ENCODE peak calls at places on chromosome 14, in five cellular contexts. Z is IMR-90, W is K562, B is GM12878, Y is SK-N-SH. G is an unnamed sample.

GRCh38 chr14:70061108-70061507 is 127.6 kb downstream of the SLC8A3 start:
- DNase-seq in Z (no peak), W (no peak), B (no peak), Y (no peak), G (no peak)

GRCh38 chr14:50092006-50092555 is 24.3 kb downstream of the VCPKMT start:
- DNase-seq in Z (no peak), W (peak), B (no peak), Y (no peak), G (no peak)

GRCh38 chr14:36684946-36685345 is 23.3 kb downstream of the PAX9 start:
- DNase-seq in Z (no peak), W (no peak), B (no peak), Y (no peak), G (no peak)

GRCh38 chr14:105162374-105162979 is 6.1 kb downstream of the JAG2 start:
- DNase-seq in Z (no peak), W (no peak), B (no peak), Y (no peak), G (no peak)

GRCh38 chr14:26163761-26164160 is 434.1 kb downstream of the NOVA1 start:
- DNase-seq in Z (peak), W (no peak), B (no peak), Y (no peak), G (no peak)

GRCh38 chr14:61662437-61663311 is 32.6 kb upstream of the HIF1A start:
- DNase-seq in Z (peak), W (peak), B (peak), Y (peak), G (peak)

GRCh38 chr14:80100681-80101080 is 110.6 kb downstream of the DIO2 start:
- DNase-seq in Z (no peak), W (no peak), B (no peak), Y (no peak), G (no peak)

GRCh38 chr14:64795921-64796320 is 83.8 kb downstream of the SPTB start:
- DNase-seq in Z (no peak), W (no peak), B (no peak), Y (peak), G (no peak)

GRCh38 chr14:76810953-76811400 is 1.7 kb downstream of the ANGEL1 start:
- DNase-seq in Z (peak), W (peak), B (no peak), Y (peak), G (peak)

GRCh38 chr14:37848985-37849605 is 253.7 kb downstream of the TTC6 start:
- DNase-seq in Z (no peak), W (no peak), B (no peak), Y (no peak), G (no peak)

GRCh38 chr14:23816371-23816770 is 137.2 kb upstream of the DHRS4 start:
- DNase-seq in Z (no peak), W (no peak), B (no peak), Y (no peak), G (no peak)

GRCh38 chr14:22545842-22546721 is 42.9 kb downstream of the DAD1 start:
- DNase-seq in Z (peak), W (no peak), B (no peak), Y (no peak), G (no peak)

GRCh38 chr14:49992901-49993335 is 100.0 kb downstream of the ARF6 start:
- DNase-seq in Z (peak), W (no peak), B (peak), Y (no peak), G (no peak)

GRCh38 chr14:75401356-75401755 is 26.5 kb upstream of the JDP2 start:
- DNase-seq in Z (peak), W (no peak), B (no peak), Y (no peak), G (no peak)

GRCh38 chr14:99270491-99271287 is 1.3 kb downstream of the BCL11B start:
- DNase-seq in Z (no peak), W (no peak), B (no peak), Y (peak), G (no peak)

GRCh38 chr14:64733321-64733720 is 29.1 kb downstream of the PLEKHG3 start:
- DNase-seq in Z (no peak), W (no peak), B (no peak), Y (no peak), G (no peak)

GRCh38 chr14:66476964-66477363 is 9.2 kb upstream of the CCDC196 start:
- DNase-seq in Z (peak), W (peak), B (no peak), Y (peak), G (peak)

GRCh38 chr14:28571636-28572035 is 195.0 kb upstream of the FOXG1 start:
- DNase-seq in Z (no peak), W (no peak), B (no peak), Y (no peak), G (no peak)

GRCh38 chr14:36260970-36261640 is 59.3 kb downstream of the MBIP start:
- DNase-seq in Z (no peak), W (peak), B (no peak), Y (no peak), G (no peak)

GRCh38 chr14:99260652-99261551 is 11.1 kb downstream of the BCL11B start:
- DNase-seq in Z (no peak), W (no peak), B (no peak), Y (no peak), G (no peak)

GRCh38 chr14:103292426-103293374 is 41.3 kb upstream of the EIF5 start:
- DNase-seq in Z (peak), W (peak), B (peak), Y (peak), G (peak)

GRCh38 chr14:83251402-83251801 is 1717.7 kb upstream of the SEL1L start:
- DNase-seq in Z (no peak), W (no peak), B (no peak), Y (no peak), G (no peak)

GRCh38 chr14:69880051-69880487 is 853 bp downstream of the SMOC1 start:
- DNase-seq in Z (peak), W (no peak), B (no peak), Y (no peak), G (no peak)

GRCh38 chr14:73344304-73344703 is 107.0 kb downstream of the PAPLN start:
- DNase-seq in Z (peak), W (no peak), B (no peak), Y (no peak), G (no peak)

GRCh38 chr14:69261761-69262331 is 1.9 kb downstream of the GALNT16 start:
- DNase-seq in Z (peak), W (no peak), B (no peak), Y (peak), G (no peak)

GRCh38 chr14:44910826-44911225 is 50.9 kb downstream of the KLHL28 start:
- DNase-seq in Z (no peak), W (no peak), B (no peak), Y (no peak), G (no peak)

GRCh38 chr14:94392510-94392935 is 4.1 kb upstream of the SERPINA1 start:
- DNase-seq in Z (peak), W (no peak), B (peak), Y (no peak), G (no peak)

GRCh38 chr14:54105406-54105805 is 148.8 kb upstream of the BMP4 start:
- DNase-seq in Z (no peak), W (no peak), B (no peak), Y (no peak), G (no peak)

GRCh38 chr14:79992799-79993198 is 218.5 kb downstream of the DIO2 start:
- DNase-seq in Z (no peak), W (no peak), B (no peak), Y (no peak), G (no peak)

GRCh38 chr14:104676694-104677505 is 12.5 kb upstream of the INF2 start:
- DNase-seq in Z (no peak), W (no peak), B (no peak), Y (no peak), G (no peak)

GRCh38 chr14:61121293-61121897 is 140.3 kb downstream of the SLC38A6 start:
- DNase-seq in Z (no peak), W (no peak), B (no peak), Y (no peak), G (no peak)

GRCh38 chr14:23396126-23396525 is 11.9 kb downstream of the MYH6 start:
- DNase-seq in Z (no peak), W (no peak), B (no peak), Y (no peak), G (no peak)

GRCh38 chr14:77375973-77376372 is 921 bp downstream of the TMED8 start:
- DNase-seq in Z (no peak), W (peak), B (no peak), Y (no peak), G (no peak)

GRCh38 chr14:21825147-21825743 is 151.6 kb upstream of the OR4E1 start:
- DNase-seq in Z (peak), W (peak), B (no peak), Y (peak), G (peak)

GRCh38 chr14:22565391-22565945 is 23.6 kb downstream of the DAD1 start:
- DNase-seq in Z (no peak), W (no peak), B (peak), Y (no peak), G (no peak)

GRCh38 chr14:65776193-65776592 is 363.7 kb downstream of the FUT8 start:
- DNase-seq in Z (no peak), W (no peak), B (no peak), Y (no peak), G (no peak)

GRCh38 chr14:94945615-94946014 is 175.7 kb upstream of the GSC start:
- DNase-seq in Z (no peak), W (no peak), B (no peak), Y (no peak), G (no peak)

GRCh38 chr14:25122188-25122587 is 72.2 kb upstream of the STXBP6 start:
- DNase-seq in Z (no peak), W (no peak), B (no peak), Y (no peak), G (no peak)

GRCh38 chr14:84403585-84403984 is 1126.4 kb upstream of the FLRT2 start:
- DNase-seq in Z (no peak), W (no peak), B (no peak), Y (no peak), G (no peak)

GRCh38 chr14:100526632-100527031 is 60.6 kb downstream of the BEGAIN start:
- DNase-seq in Z (peak), W (no peak), B (no peak), Y (no peak), G (no peak)
- TF ChIP-seq RCOR1 in Z (no peak), W (no peak), B (no peak), Y (no peak), G (no peak)

GRCh38 chr14:91837076-91837475 is 30.3 kb downstream of the TC2N start:
- DNase-seq in Z (no peak), W (no peak), B (no peak), Y (no peak), G (no peak)
- H3K27ac ChIP-seq in Z (no peak), W (no peak), B (no peak), Y (no peak), G (peak)

GRCh38 chr14:52802597-52802996 is 11.2 kb upstream of the GNPNAT1 start:
- DNase-seq in Z (peak), W (no peak), B (no peak), Y (no peak), G (no peak)
- TF ChIP-seq RCOR1 in Z (no peak), W (no peak), B (no peak), Y (no peak), G (no peak)

DNA sequence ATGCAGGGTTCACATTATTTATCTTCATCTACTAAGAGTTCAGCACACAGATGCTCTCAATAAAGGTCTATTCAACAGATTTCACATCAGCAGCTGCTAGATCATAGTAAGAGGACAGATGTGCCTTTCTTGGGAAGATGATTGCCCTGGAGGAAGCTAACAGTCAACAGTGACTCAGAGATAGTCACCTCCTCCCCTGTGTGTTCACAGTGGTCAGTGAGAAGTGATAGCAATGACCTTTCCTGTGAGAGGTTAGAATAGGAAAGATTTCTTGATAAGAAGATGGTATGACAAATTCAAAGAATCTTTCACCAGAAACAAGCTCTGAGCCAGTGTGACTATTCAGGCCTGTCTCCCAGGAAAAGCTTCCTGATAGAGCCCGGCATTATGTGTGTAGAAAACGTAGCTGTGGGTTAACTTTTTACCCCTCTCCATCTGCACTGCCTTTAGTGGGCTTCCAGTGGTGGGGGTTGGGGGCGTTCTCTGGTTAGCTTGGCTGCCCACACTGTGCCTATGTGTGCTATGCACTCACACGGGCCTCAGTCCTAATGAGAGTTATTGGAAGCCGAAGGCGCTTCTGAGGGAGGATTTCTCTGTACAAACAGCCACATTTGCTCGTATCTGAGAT is 66.4 kb upstream of the ARHGAP5 start:
- DNase-seq in Z (peak), W (peak), B (no peak), Y (peak), G (peak)
- H3K27ac ChIP-seq in Z (no peak), W (no peak), B (no peak), Y (peak), G (peak)

G was measured in A549.